ENCODE peak calls at places on chromosomes 4 and X, in ten cellular contexts. H is neural progenitor cell, N is thyroid gland, S is mammary epithelial cell, M is heart left ventricle, X is HCT116, O is Peyer's patch, I is keratinocyte, T is lung, E is foreskin keratinocyte. P is an unnamed sample. For H3K4me1 and H3K27me3, the result is how much of the 10 kb centered on the place peaks cover.

GRCh38 chrX:12958059-12958458 is 16.9 kb upstream of the TMSB4X start:
- DNase-seq in H (no peak), N (no peak), S (no peak), M (no peak), X (no peak), O (no peak), I (no peak), T (no peak), E (no peak), P (no peak)

GRCh38 chr4:88251914-88252313 is 32.4 kb downstream of the PPM1K start:
- DNase-seq in H (no peak), N (no peak), S (no peak), M (no peak), X (no peak), O (no peak), I (no peak), T (no peak), E (no peak), P (no peak)

GRCh38 chrX:111375747-111376146 is 36.2 kb downstream of the DCX start:
- DNase-seq in H (peak), N (no peak), S (peak), M (no peak), X (no peak), O (no peak), I (no peak), T (no peak), E (peak), P (no peak)

GRCh38 chr4:70714488-70714887 is 7.3 kb upstream of the RUFY3 start:
- DNase-seq in H (no peak), N (no peak), S (no peak), M (no peak), X (no peak), O (no peak), I (no peak), T (no peak), E (no peak), P (no peak)

GRCh38 chrX:154383359-154384283 is 4.5 kb downstream of the EMD start:
- DNase-seq in H (no peak), N (no peak), S (no peak), M (no peak), X (no peak), O (no peak), I (no peak), T (no peak), E (no peak), P (no peak)

GRCh38 chr4:122616910-122617596 is 3.8 kb downstream of the IL21 start:
- DNase-seq in H (no peak), N (peak), S (no peak), M (no peak), X (no peak), O (no peak), I (no peak), T (no peak), E (no peak), P (no peak)

GRCh38 chrX:72644946-72645345 is 69.2 kb downstream of the PHKA1 start:
- DNase-seq in H (no peak), N (no peak), S (peak), M (no peak), X (no peak), O (no peak), I (no peak), T (no peak), E (peak), P (no peak)

GRCh38 chrX:106791495-106791894 is 11.0 kb upstream of the TBC1D8B start:
- DNase-seq in H (no peak), N (no peak), S (no peak), M (no peak), X (no peak), O (no peak), I (no peak), T (no peak), E (no peak), P (no peak)

GRCh38 chr4:2332201-2332975 is 70.5 kb upstream of the MXD4 start:
- DNase-seq in H (no peak), N (no peak), S (no peak), M (no peak), X (no peak), O (no peak), I (no peak), T (no peak), E (no peak), P (no peak)

GRCh38 chr4:90000995-90001394 is 106.3 kb downstream of the MMRN1 start:
- DNase-seq in H (no peak), N (no peak), S (no peak), M (no peak), X (no peak), O (no peak), I (no peak), T (no peak), E (no peak), P (no peak)

GRCh38 chrX:56343231-56343630 is 111.1 kb downstream of the KLF8 start:
- DNase-seq in H (peak), N (peak), S (no peak), M (no peak), X (no peak), O (no peak), I (no peak), T (no peak), E (no peak), P (no peak)

GRCh38 chr4:11614426-11614825 is 185.7 kb upstream of the HS3ST1 start:
- DNase-seq in H (no peak), N (no peak), S (peak), M (no peak), X (peak), O (no peak), I (no peak), T (no peak), E (peak), P (peak)

GRCh38 chr4:6916587-6917444 is 7.2 kb downstream of the TBC1D14 start:
- DNase-seq in H (no peak), N (no peak), S (peak), M (no peak), X (peak), O (peak), I (peak), T (peak), E (peak), P (peak)

GRCh38 chr4:157674699-157675098 is 454.2 kb downstream of the GRIA2 start:
- DNase-seq in H (no peak), N (peak), S (no peak), M (no peak), X (no peak), O (no peak), I (no peak), T (no peak), E (no peak), P (no peak)

GRCh38 chr4:1604181-1604705 is 79.9 kb downstream of the FAM53A start:
- DNase-seq in H (no peak), N (no peak), S (no peak), M (no peak), X (no peak), O (no peak), I (no peak), T (no peak), E (peak), P (no peak)

GRCh38 chrX:106707771-106708454 is 18.6 kb upstream of the RNF128 start:
- DNase-seq in H (no peak), N (no peak), S (peak), M (no peak), X (peak), O (no peak), I (peak), T (no peak), E (peak), P (no peak)

GRCh38 chrX:49308604-49309269 is 5.3 kb downstream of the GAGE10 start:
- DNase-seq in H (no peak), N (peak), S (peak), M (no peak), X (no peak), O (no peak), I (no peak), T (no peak), E (peak), P (no peak)

GRCh38 chr4:67751260-67751659 is 2.9 kb downstream of the GNRHR start:
- DNase-seq in H (no peak), N (no peak), S (peak), M (no peak), X (no peak), O (no peak), I (no peak), T (no peak), E (peak), P (no peak)

GRCh38 chr4:93791570-93792195 is 36.9 kb upstream of the ATOH1 start:
- DNase-seq in H (peak), N (peak), S (peak), M (no peak), X (peak), O (no peak), I (no peak), T (peak), E (peak), P (peak)

GRCh38 chrX:128436397-128437103 is 384.3 kb upstream of the ACTRT1 start:
- DNase-seq in H (no peak), N (no peak), S (no peak), M (no peak), X (no peak), O (no peak), I (no peak), T (no peak), E (peak), P (no peak)

GRCh38 chrX:72021975-72022374 is 109.7 kb downstream of the RTL5 start:
- DNase-seq in H (peak), N (no peak), S (no peak), M (no peak), X (no peak), O (no peak), I (no peak), T (peak), E (no peak), P (no peak)

GRCh38 chr4:62399242-62399641 is 1199.1 kb downstream of the ADGRL3 start:
- DNase-seq in H (no peak), N (no peak), S (no peak), M (no peak), X (no peak), O (no peak), I (no peak), T (no peak), E (no peak), P (no peak)

GRCh38 chr4:140330311-140330900 is 43.0 kb upstream of the SCOC start:
- DNase-seq in H (peak), N (no peak), S (peak), M (no peak), X (peak), O (no peak), I (no peak), T (no peak), E (peak), P (no peak)

GRCh38 chr4:1927675-1928074 is 56.5 kb downstream of the NSD2 start:
- DNase-seq in H (no peak), N (no peak), S (no peak), M (no peak), X (no peak), O (no peak), I (no peak), T (no peak), E (no peak), P (no peak)

GRCh38 chr4:176210101-176210500 is 14.7 kb upstream of the SPATA4 start:
- DNase-seq in H (no peak), N (no peak), S (no peak), M (no peak), X (no peak), O (no peak), I (no peak), T (no peak), E (no peak), P (no peak)

GRCh38 chrX:28847423-28847822 is 260.2 kb downstream of the IL1RAPL1 start:
- DNase-seq in H (no peak), N (no peak), S (peak), M (peak), X (peak), O (no peak), I (no peak), T (no peak), E (peak), P (no peak)

GRCh38 chr4:3276961-3277360 is 15.9 kb upstream of the RGS12 start:
- DNase-seq in H (no peak), N (no peak), S (no peak), M (no peak), X (no peak), O (no peak), I (no peak), T (no peak), E (no peak), P (peak)

GRCh38 chrX:130012683-130013082 is 30.2 kb downstream of the BCORL1 start:
- DNase-seq in H (no peak), N (no peak), S (no peak), M (no peak), X (no peak), O (no peak), I (no peak), T (no peak), E (no peak), P (no peak)

GRCh38 chr4:39636786-39637185 is 1.9 kb downstream of the SMIM14 start:
- DNase-seq in H (no peak), N (no peak), S (peak), M (no peak), X (no peak), O (no peak), I (no peak), T (no peak), E (no peak), P (no peak)

GRCh38 chr4:52627876-52628275 is 31.2 kb downstream of the USP46 start:
- DNase-seq in H (no peak), N (no peak), S (no peak), M (no peak), X (no peak), O (no peak), I (no peak), T (no peak), E (no peak), P (no peak)

GRCh38 chr4:20622701-20623100 is 77.6 kb upstream of the PACRGL start:
- DNase-seq in H (no peak), N (no peak), S (no peak), M (no peak), X (no peak), O (no peak), I (no peak), T (no peak), E (no peak), P (no peak)

GRCh38 chrX:24372021-24372763 is 11.8 kb downstream of the SUPT20HL1 start:
- DNase-seq in H (peak), N (no peak), S (no peak), M (no peak), X (no peak), O (no peak), I (no peak), T (no peak), E (no peak), P (no peak)

GRCh38 chrX:98956014-98956413 is 1454.1 kb downstream of the PCDH19 start:
- DNase-seq in H (peak), N (no peak), S (no peak), M (no peak), X (no peak), O (no peak), I (no peak), T (no peak), E (peak), P (no peak)

GRCh38 chrX:48997865-48998264 is 4.2 kb downstream of the GRIPAP1 start:
- DNase-seq in H (no peak), N (no peak), S (no peak), M (no peak), X (no peak), O (no peak), I (no peak), T (no peak), E (no peak), P (no peak)

GRCh38 chrX:18898517-18898916 is 85.4 kb downstream of the PHKA2 start:
- DNase-seq in H (no peak), N (no peak), S (no peak), M (no peak), X (no peak), O (no peak), I (no peak), T (no peak), E (no peak), P (no peak)

GRCh38 chr4:87375719-87376291 is 15.2 kb downstream of the HSD17B11 start:
- DNase-seq in H (peak), N (peak), S (peak), M (no peak), X (peak), O (no peak), I (no peak), T (no peak), E (peak), P (peak)

DNA sequence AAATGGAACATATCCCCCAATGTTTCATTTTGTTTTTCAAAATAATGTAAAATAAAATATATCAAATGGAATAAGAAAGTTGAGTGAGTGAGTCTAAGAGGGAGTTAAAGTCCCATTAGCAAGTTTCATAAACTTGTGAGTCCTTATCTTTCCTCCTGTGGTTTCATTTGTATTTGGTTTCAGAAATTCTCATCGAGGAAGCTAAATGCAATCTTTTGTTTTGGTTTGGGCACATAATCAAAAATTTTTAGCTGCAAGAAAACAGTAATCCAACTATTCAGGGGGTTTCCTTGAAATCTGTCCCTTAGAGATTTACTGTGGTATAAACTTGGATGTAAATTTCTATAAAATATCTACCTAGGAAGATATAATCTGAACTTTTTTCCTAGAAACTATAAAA is 124.2 kb downstream of the CAMK2D start:
- DNase-seq in H (no peak), N (no peak), S (peak), M (no peak), X (no peak), O (no peak), I (no peak), T (no peak), E (no peak), P (no peak)
- H3K4me1 ChIP-seq in H (under half), N (under half), S (under half), M (under half), X (under half), O (under half), I (under half), T (under half), E (under half), P (half or more)

DNA sequence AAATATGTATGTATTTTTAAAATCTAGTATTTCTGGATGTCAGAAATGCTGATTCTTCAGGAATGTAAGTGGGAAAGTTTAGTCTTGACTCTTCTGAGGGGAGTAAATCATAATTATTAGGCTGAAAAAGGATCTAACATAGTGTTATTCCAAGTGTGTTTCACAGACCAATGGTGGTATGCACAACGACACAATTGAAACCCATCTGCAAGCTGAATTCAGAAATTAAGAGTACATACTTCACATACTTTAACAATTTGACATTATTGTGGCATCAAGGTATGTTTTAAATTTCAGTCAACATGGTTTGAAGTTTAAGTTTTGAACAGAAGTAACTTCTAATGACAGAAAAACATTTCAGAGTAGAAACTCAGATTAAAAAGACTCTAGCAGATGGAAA is 236.7 kb downstream of the SLC7A11 start:
- DNase-seq in H (no peak), N (no peak), S (no peak), M (no peak), X (no peak), O (no peak), I (no peak), T (no peak), E (no peak), P (no peak)
- H3K27me3 ChIP-seq in H (under half), N (under half), S (under half), M (under half), X (under half), O (under half), I (under half), T (under half), E (under half), P (under half)

DNA sequence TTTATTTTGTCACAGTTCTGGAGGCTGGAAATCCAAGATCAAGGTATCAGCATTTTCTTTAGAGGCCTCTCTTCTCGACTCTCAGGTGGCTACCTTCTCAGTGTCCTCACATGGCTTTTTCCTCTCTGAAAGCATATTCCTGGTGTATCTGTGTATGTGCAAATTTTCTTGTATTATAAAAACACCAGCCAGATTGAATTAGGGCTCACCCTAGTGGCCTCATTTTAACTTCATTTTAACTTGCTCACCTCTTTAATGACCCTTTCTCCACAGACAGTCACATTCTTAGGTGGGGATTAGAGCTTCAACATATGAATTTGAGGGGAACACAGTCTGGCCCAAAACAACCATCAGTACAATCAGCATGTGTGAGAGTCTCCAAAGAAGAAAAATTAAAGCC is 542.4 kb upstream of the FAM241A start:
- DNase-seq in H (no peak), N (no peak), S (no peak), M (no peak), X (peak), O (no peak), I (no peak), T (no peak), E (peak), P (no peak)
- TF ChIP-seq CTCF in H (no peak), N (no peak), S (peak), M (no peak), X (peak), O (no peak), I (no peak), T (no peak), E (peak), P (no peak)

GRCh38 chr4:186033027-186033426 is 35.9 kb upstream of the TLR3 start:
- DNase-seq in H (no peak), N (no peak), S (no peak), M (no peak), X (no peak), O (no peak), I (no peak), T (no peak), E (no peak), P (no peak)

GRCh38 chr4:186029731-186030421 is 39.1 kb upstream of the TLR3 start:
- DNase-seq in H (peak), N (peak), S (no peak), M (peak), X (no peak), O (no peak), I (no peak), T (peak), E (no peak), P (peak)

GRCh38 chr4:186027405-186027804 is 41.6 kb upstream of the TLR3 start:
- DNase-seq in H (no peak), N (no peak), S (peak), M (no peak), X (no peak), O (peak), I (peak), T (no peak), E (peak), P (no peak)

GRCh38 chr4:186030795-186031194 is 38.2 kb upstream of the TLR3 start:
- DNase-seq in H (no peak), N (no peak), S (no peak), M (no peak), X (no peak), O (no peak), I (no peak), T (no peak), E (no peak), P (no peak)

DNA sequence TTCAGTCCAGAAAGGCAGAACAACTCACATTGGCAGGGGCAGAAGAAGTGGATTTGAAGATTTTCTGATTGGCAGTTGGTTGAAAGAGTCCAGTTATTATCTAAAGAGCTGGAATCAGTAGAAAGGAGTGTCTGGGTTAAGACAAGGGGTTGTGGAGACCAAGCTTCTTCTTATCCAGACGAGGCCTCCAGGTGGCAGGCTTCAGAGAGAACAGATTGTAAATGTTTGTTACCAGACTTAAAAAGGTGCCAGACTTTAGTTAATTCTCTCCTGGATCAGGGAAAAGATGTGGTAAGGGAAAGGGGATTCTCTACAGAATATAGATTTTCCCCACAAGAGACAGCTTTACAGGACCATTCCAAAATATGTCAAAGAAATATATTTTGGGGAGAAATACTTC is 36.7 kb upstream of the TLR3 start:
- DNase-seq in H (no peak), N (no peak), S (no peak), M (no peak), X (no peak), O (no peak), I (no peak), T (no peak), E (no peak), P (no peak)
- H3K4me1 ChIP-seq in H (under half), N (under half), S (under half), M (under half), X (under half), O (under half), I (under half), T (under half), E (under half), P (under half)

DNA sequence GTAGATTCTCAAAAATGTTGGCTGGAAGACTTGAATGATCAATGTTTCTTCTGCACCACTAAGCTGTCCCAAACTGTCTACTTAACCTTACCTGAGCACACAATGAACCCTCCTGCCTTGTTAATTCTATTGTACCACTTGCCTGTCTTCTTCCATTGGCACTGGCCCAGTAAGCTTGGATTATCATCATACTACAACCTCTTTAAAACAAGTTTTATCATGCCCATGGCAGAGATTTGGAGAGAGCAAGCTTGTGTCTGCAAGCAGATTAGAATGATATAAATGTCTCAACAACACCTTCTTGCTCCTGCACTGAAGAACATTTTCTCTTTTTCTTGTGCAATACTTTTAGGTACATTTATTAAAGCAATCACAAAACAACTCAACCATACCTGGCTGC is 74.0 kb upstream of the VMA21 start:
- DNase-seq in H (no peak), N (no peak), S (peak), M (no peak), X (no peak), O (no peak), I (no peak), T (no peak), E (peak), P (no peak)
- H3K27me3 ChIP-seq in H (under half), N (under half), S (under half), M (under half), X (under half), O (under half), I (under half), T (under half), E (under half), P (under half)

GRCh38 chr4:144355809-144356757 is 215.6 kb upstream of the GYPA start:
- DNase-seq in H (peak), N (no peak), S (peak), M (no peak), X (peak), O (no peak), I (no peak), T (no peak), E (peak), P (no peak)
- TF ChIP-seq CTCF in H (peak), N (no peak), S (peak), M (no peak), X (peak), O (no peak), I (peak), T (no peak), E (peak), P (no peak)

P was measured in stomach.